ENCODE peak calls at places on chromosome 19, in four cellular contexts. G, X, S and Z are unnamed samples.

GRCh38 chr19:18999896-19000620 is 33.3 kb downstream of the SUGP2 start:
- DNase-seq in G (no peak), X (no peak), S (no peak), Z (no peak)

GRCh38 chr19:16159655-16160054 is 13.7 kb downstream of the CIB3 start:
- DNase-seq in G (no peak), X (no peak), S (no peak), Z (no peak)

GRCh38 chr19:32702010-32702409 is 10.4 kb downstream of the NUDT19 start:
- DNase-seq in G (no peak), X (no peak), S (no peak), Z (no peak)

GRCh38 chr19:29761575-29762225 is 46.6 kb upstream of the C19orf12 start:
- DNase-seq in G (no peak), X (no peak), S (no peak), Z (no peak)

GRCh38 chr19:18507727-18508440 is 14.0 kb downstream of the ELL start:
- DNase-seq in G (peak; percentile 55), X (no peak), S (no peak), Z (no peak)

GRCh38 chr19:47518139-47518538 is 3.3 kb upstream of the NAPA start:
- DNase-seq in G (no peak), X (no peak), S (no peak), Z (no peak)

GRCh38 chr19:55269299-55269698 is 10.5 kb upstream of the PPP6R1 start:
- DNase-seq in G (no peak), X (no peak), S (no peak), Z (no peak)

GRCh38 chr19:16541526-16542044 is 652 bp downstream of the CHERP start:
- DNase-seq in G (no peak), X (no peak), S (peak; percentile 31), Z (no peak)

GRCh38 chr19:17997969-17998826 is 9.8 kb upstream of the ARRDC2 start:
- DNase-seq in G (no peak), X (peak; percentile 60), S (peak; percentile 53), Z (no peak)

GRCh38 chr19:4930664-4931063 is 21.4 kb downstream of the UHRF1 start:
- DNase-seq in G (no peak), X (no peak), S (peak; percentile 15), Z (no peak)

DNA sequence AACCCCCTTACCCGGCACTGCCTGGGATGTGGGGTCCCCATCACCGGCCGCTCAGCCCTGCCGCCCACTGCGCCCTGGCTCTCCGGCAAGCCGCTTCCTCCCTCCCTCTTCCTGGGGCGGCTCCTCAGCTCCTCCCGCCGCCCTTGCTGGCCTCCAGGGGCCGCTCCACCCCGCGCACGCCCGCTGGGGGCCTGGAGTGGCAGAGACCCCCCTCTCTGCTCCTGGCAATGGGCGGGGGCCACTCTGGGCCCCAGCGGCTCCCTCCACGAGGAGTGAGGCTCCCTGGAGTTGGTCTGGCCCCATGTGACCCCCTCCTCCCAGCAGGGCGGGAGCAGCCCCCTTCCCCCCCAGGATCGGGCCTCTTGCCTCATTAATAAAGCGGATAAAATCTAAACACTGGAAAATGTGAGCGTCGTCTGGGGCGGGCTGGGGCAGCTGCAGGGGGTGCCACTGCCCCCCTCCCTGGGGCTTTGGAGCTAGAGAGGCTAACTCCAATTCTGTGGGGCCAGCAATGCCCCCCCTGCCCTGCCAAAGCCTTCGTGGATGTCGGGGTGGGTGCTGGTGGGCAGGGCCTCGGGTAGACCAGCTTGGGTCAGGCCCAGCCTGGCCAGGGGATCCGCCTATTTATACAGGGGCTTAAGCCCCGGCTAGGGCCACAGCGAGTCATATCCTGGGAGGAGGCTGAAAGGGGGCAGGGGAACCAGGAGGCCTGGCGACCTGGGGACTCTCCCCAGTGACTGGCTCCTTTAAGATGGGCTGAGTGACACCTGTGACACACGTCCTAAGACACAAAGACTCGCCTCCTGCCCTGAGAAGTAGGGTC is at the start of gene PTGER1:
- DNase-seq in G (no peak), X (peak; percentile 21), S (peak; percentile 55), Z (no peak)
- TF ChIP-seq CTCF in G (peak; percentile 46), X (peak; percentile 44), S (no peak), Z (peak; percentile 45)

GRCh38 chr19:37329686-37330085 is 41.2 kb upstream of the ZNF527 start:
- DNase-seq in G (no peak), X (no peak), S (no peak), Z (no peak)
- TF ChIP-seq CTCF in G (no peak), X (peak; percentile 40), S (no peak), Z (peak; percentile 40)

GRCh38 chr19:35214766-35215422 is 13.6 kb downstream of the FAM187B start:
- DNase-seq in G (no peak), X (no peak), S (no peak), Z (no peak)
- TF ChIP-seq CTCF in G (no peak), X (no peak), S (no peak), Z (no peak)

DNA sequence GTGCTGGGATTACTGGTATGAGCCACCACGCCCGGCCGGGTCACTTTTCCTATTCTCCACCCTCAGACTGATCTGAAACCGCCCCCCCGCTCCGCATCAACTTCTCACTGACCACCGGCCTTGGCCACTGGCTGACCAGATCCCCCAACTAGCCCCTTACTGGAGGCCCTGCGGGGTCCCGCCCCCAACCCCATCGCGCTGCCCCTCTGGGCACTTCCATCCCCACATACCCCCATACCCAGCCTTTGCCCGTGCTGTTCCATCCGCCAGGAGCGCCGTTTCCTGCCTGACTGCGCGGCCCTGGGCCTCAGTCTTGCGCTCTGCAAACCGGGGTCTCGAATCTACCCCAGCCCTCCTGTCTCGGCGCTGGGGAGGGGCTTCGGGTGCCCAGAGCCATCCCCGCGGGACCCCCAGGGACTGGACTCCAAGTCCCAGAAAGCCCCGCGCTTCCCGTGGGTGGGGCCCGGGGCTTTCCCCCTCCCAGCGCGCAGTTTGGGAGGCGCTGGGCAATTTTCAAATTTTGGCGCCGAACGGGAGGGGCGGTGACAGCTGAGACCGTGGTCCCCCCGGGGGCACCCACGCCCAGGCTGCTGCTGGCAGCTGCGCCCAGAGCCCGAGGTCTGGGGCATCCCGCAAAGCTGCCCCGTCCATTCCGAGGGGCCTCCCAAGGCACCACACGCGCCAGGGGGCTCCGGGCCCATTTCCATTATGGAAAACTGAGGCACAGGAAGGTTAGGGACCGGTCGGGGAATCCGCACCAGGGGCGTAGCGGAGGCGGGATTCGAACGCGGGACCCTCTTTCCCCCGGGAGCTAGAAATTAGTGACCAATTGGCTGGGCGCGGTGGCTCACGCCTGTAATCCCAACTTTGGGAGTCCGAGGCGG is 5.2 kb upstream of the LMNB2 start:
- DNase-seq in G (peak; percentile 67), X (peak; percentile 60), S (peak; percentile 63), Z (no peak)
- TF ChIP-seq CTCF in G (no peak), X (peak; percentile 30), S (no peak), Z (peak; percentile 17)

DNA sequence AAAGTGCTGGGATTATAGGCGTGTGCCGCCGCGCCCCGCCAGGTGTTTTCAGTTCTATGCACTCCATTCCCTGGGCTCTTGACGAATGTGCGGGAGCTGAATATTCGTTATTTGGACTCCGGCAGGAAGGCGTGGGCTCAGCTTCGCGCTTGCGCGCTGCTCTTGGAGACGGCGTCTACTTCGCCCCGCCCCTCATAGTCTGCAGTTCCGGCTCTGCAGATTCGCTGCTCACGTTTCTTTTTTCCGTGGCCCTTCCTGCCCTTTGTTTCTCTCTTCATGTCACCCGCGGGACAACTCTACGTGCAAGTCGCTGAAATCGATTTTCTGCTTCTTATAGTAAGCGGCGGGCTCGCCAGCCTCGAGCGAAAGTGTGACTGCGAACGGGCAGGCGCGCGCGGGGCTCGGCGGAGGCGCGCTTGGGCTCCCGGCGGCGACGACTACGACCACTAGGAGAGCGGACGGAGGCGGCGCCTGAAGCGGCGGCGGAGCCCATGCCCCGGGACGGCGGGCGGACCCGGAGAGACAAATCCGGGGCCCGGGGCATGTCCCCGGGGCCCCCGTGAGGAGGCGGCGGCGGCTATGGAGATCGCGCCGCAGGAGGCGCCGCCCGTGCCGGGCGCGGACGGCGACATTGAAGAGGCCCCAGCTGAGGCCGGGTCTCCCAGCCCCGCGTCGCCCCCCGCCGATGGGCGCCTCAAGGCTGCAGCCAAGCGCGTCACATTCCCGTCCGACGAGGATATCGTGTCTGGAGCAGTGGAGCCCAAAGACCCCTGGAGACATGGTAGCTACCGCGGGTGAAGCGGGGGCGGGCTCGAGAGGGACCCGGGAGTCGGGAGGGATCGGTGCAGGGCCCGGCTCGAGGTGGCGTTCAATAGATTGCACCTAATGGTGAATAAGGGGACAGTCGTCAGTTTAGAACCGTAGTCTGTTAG is at the start of gene PPP1R37:
- DNase-seq in G (peak; percentile 91), X (peak; percentile 98), S (peak; percentile 89), Z (peak; percentile 90)
- TF ChIP-seq CTCF in G (peak; percentile 64), X (peak; percentile 10), S (no peak), Z (no peak)

GRCh38 chr19:57578487-57579205 is at the start of gene ZNF416:
- DNase-seq in G (peak; percentile 96), X (peak; percentile 99), S (peak; percentile 92), Z (peak; percentile 91)

GRCh38 chr19:57587529-57587928 is 3.6 kb downstream of the ZIK1 start:
- DNase-seq in G (no peak), X (no peak), S (no peak), Z (no peak)

GRCh38 chr19:57583104-57583520 is 833 bp upstream of the ZIK1 start:
- DNase-seq in G (peak; percentile 12), X (no peak), S (no peak), Z (no peak)

GRCh38 chr19:57583521-57584416 is at the start of gene ZIK1:
- DNase-seq in G (peak; percentile 92), X (no peak), S (peak; percentile 84), Z (peak; percentile 44)
- TF ChIP-seq CTCF in G (peak; percentile 16), X (no peak), S (no peak), Z (no peak)

DNA sequence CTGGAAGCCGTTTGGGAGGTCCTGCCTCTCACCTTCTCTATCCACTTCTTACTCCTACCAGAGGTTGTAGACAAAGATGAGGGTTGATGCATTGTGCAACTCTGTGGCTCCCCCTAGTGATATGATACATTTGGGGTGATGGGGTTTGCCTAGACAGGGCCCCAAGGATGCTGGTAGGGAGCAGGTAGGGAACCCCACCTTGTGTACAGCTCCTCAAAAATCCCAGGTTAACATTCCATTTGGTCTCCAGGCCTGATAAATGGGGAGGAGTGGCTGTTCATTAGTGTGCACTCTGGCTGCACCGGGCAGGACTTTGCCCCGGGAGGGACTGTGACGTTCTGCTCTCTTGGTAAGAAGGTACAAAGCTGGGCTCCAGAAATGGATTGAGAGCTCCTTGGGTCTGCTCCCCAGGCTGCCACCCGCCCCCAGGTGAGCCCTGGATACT is 19.2 kb downstream of the SIGLEC8 start:
- DNase-seq in G (no peak), X (no peak), S (no peak), Z (no peak)
- TF ChIP-seq CTCF in G (peak; percentile 39), X (peak; percentile 58), S (no peak), Z (peak; percentile 46)

DNA sequence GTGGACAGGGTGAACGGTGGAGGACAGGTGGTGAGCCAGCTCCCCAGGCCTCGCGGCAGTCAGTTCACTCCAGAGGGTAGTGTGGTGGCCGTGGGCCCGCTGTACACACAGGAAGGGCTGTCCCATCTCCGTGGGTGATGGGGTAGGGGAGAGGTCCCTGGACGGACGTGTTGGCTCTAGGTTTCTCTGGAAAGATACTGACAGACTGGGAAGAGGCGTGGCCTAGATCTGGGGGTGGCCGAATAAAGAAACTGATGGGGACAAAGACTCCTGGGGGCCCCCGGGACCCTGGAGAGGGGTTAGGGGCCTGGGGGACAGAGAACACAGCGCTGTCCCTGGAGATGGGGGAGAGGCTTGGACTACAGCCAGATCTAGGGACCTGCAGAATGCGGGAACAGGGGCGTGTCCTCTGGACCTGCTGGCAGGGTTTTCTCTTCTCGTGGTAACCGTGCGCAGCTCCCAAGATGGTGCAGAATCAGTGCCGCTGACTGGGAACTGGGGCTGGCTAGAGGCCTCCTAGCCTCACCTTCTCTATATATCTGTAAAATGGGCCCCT is 4.0 kb upstream of the PRAM1 start:
- DNase-seq in G (no peak), X (no peak), S (no peak), Z (no peak)
- TF ChIP-seq CTCF in G (peak; percentile 41), X (no peak), S (peak; percentile 32), Z (no peak)